ENCODE peak calls at places on chromosomes 16 and 17, in seven cellular contexts. B, S, D, P, V, U and G are unnamed samples.

GRCh38 chr17:4448197-4448980 is 14.6 kb downstream of the SPNS3 start:
- DNase-seq in V (no peak), P (no peak), S (no peak), B (no peak), U (no peak), D (no peak), G (no peak)

GRCh38 chr16:67170168-67170947 is at the start of gene NOL3:
- DNase-seq in B (peak), P (peak), V (peak), S (peak), D (peak), U (peak), G (peak)

GRCh38 chr16:55703003-55704001 is 47.5 kb downstream of the SLC6A2 start:
- DNase-seq in V (peak), S (no peak), D (peak), B (peak), P (no peak), U (peak), G (peak)

GRCh38 chr17:49523706-49524472 is 28.8 kb downstream of the NGFR start:
- DNase-seq in B (no peak), S (peak), P (no peak), V (no peak), D (peak), U (no peak), G (no peak)

GRCh38 chr17:15920758-15921239 is 24.1 kb upstream of the ADORA2B start:
- DNase-seq in U (no peak), S (no peak), V (no peak), P (peak), B (peak), D (peak), G (no peak)

GRCh38 chr16:13912891-13913290 is 7.1 kb upstream of the ERCC4 start:
- DNase-seq in B (no peak), P (no peak), D (no peak), V (no peak), S (no peak), U (no peak), G (no peak)

GRCh38 chr17:44353656-44354331 is 8.7 kb downstream of the GRN start:
- DNase-seq in P (peak), U (no peak), B (no peak), D (peak), S (peak), V (no peak), G (no peak)

GRCh38 chr17:16439867-16440351 is 24.5 kb downstream of the TRPV2 start:
- DNase-seq in B (no peak), P (no peak), U (no peak), D (no peak), V (no peak), S (no peak), G (no peak)

GRCh38 chr17:42019509-42020404 is at the start of gene NKIRAS2:
- DNase-seq in B (peak), V (peak), P (peak), S (peak), U (peak), D (peak), G (peak)

GRCh38 chr17:9274973-9275372 is 253.7 kb downstream of the NTN1 start:
- DNase-seq in V (no peak), S (no peak), B (no peak), D (no peak), U (no peak), P (no peak), G (no peak)

GRCh38 chr16:1610841-1611653 is 825 bp downstream of the IFT140 start:
- DNase-seq in P (no peak), U (no peak), D (no peak), S (peak), B (peak), V (no peak), G (no peak)

GRCh38 chr16:53055603-53056527 is 1.1 kb downstream of the CHD9 start:
- DNase-seq in B (peak), P (no peak), U (peak), D (peak), V (no peak), S (peak), G (peak)

GRCh38 chr16:30622455-30623032 is 12.4 kb upstream of the ZNF689 start:
- DNase-seq in B (no peak), D (no peak), S (no peak), P (no peak), U (no peak), V (no peak), G (no peak)

GRCh38 chr16:56360117-56361008 is 65.0 kb downstream of the AMFR start:
- DNase-seq in U (no peak), V (no peak), P (peak), B (no peak), S (no peak), D (no peak), G (no peak)

GRCh38 chr17:51805220-51805619 is 353.3 kb downstream of the CA10 start:
- DNase-seq in U (no peak), P (no peak), B (no peak), D (no peak), S (no peak), V (no peak), G (no peak)

GRCh38 chr17:76902476-76902875 is 34.3 kb downstream of the MGAT5B start:
- DNase-seq in B (no peak), U (no peak), V (no peak), S (no peak), D (no peak), P (no peak), G (no peak)